ENCODE peak calls at places on chromosome 14, in ten cellular contexts. P is ascending aorta, S is Karpas-422, E is astrocyte, W is gastrocnemius medialis, F is stomach, V is cardiac muscle cell, C is pancreas, M is esophagus squamous epithelium, B is colonic mucosa. N is an unnamed sample.

GRCh38 chr14:99724196-99724891 is 40.2 kb downstream of the CYP46A1 start:
- DNase-seq in P (no peak), S (no peak), E (no peak), W (no peak), F (no peak), V (no peak), C (no peak), M (no peak), B (no peak), N (no peak)

GRCh38 chr14:33210304-33210703 is 271.6 kb downstream of the NPAS3 start:
- DNase-seq in P (no peak), S (peak; percentile 60), E (peak; percentile 18), W (no peak), F (no peak), V (peak; percentile 75), C (no peak), M (no peak), B (no peak), N (no peak)

GRCh38 chr14:68766299-68767247 is 26.3 kb downstream of the ZFP36L1 start:
- DNase-seq in P (no peak), S (no peak), E (no peak), W (no peak), F (no peak), V (no peak), C (no peak), M (no peak), B (no peak), N (no peak)

GRCh38 chr14:81441626-81442134 is 41.6 kb upstream of the STON2 start:
- DNase-seq in P (no peak), S (no peak), E (no peak), W (no peak), F (no peak), V (no peak), C (no peak), M (no peak), B (no peak), N (no peak)

GRCh38 chr14:99604766-99605298 is 825 bp upstream of the CCDC85C start:
- DNase-seq in P (no peak), S (no peak), E (peak; percentile 14), W (no peak), F (no peak), V (peak; percentile 78), C (no peak), M (no peak), B (no peak), N (no peak)

GRCh38 chr14:66003082-66003740 is 483.0 kb upstream of the CCDC196 start:
- DNase-seq in P (no peak), S (no peak), E (no peak), W (no peak), F (no peak), V (no peak), C (no peak), M (no peak), B (no peak), N (no peak)

GRCh38 chr14:75370416-75371205 is 57.2 kb upstream of the JDP2 start:
- DNase-seq in P (no peak), S (no peak), E (no peak), W (no peak), F (no peak), V (no peak), C (no peak), M (no peak), B (no peak), N (no peak)

GRCh38 chr14:89330236-89331002 is 86.6 kb downstream of the FOXN3 start:
- DNase-seq in P (no peak), S (no peak), E (peak; percentile 94), W (peak; percentile 79), F (no peak), V (no peak), C (peak; percentile 13), M (no peak), B (no peak), N (no peak)

GRCh38 chr14:31876741-31877140 is 200.4 kb upstream of the ARHGAP5 start:
- DNase-seq in P (no peak), S (no peak), E (no peak), W (no peak), F (no peak), V (no peak), C (no peak), M (no peak), B (no peak), N (no peak)

GRCh38 chr14:94572637-94573303 is 8.5 kb upstream of the SERPINA5 start:
- DNase-seq in P (no peak), S (no peak), E (no peak), W (no peak), F (no peak), V (no peak), C (peak; percentile 49), M (no peak), B (no peak), N (no peak)

GRCh38 chr14:58368951-58369350 is 26.8 kb upstream of the TOMM20L start:
- DNase-seq in P (no peak), S (no peak), E (no peak), W (no peak), F (no peak), V (no peak), C (no peak), M (no peak), B (no peak), N (no peak)

GRCh38 chr14:92463141-92463540 is 50.4 kb upstream of the RIN3 start:
- DNase-seq in P (no peak), S (no peak), E (no peak), W (no peak), F (peak; percentile 17), V (no peak), C (no peak), M (no peak), B (no peak), N (no peak)

GRCh38 chr14:95527392-95528002 is 7.4 kb upstream of the GLRX5 start:
- DNase-seq in P (no peak), S (peak; percentile 85), E (peak; percentile 69), W (no peak), F (peak; percentile 52), V (no peak), C (no peak), M (no peak), B (peak; percentile 76), N (no peak)

GRCh38 chr14:95683793-95684192 is 2.4 kb upstream of the TCL1B start:
- DNase-seq in P (no peak), S (peak; percentile 92), E (no peak), W (no peak), F (peak; percentile 36), V (no peak), C (peak; percentile 38), M (no peak), B (peak; percentile 22), N (no peak)

GRCh38 chr14:90577661-90578282 is 180.9 kb downstream of the CALM1 start:
- DNase-seq in P (no peak), S (peak; percentile 48), E (no peak), W (peak; percentile 43), F (no peak), V (no peak), C (no peak), M (no peak), B (no peak), N (no peak)

GRCh38 chr14:21262410-21262809 is 6.8 kb downstream of the HNRNPC start:
- DNase-seq in P (no peak), S (no peak), E (no peak), W (no peak), F (no peak), V (no peak), C (no peak), M (no peak), B (no peak), N (no peak)

GRCh38 chr14:99363616-99364290 is 91.8 kb upstream of the BCL11B start:
- DNase-seq in P (no peak), S (no peak), E (no peak), W (no peak), F (no peak), V (no peak), C (no peak), M (no peak), B (no peak), N (no peak)

GRCh38 chr14:36498938-36499337 is 21.1 kb downstream of the NKX2-1 start:
- DNase-seq in P (no peak), S (no peak), E (no peak), W (no peak), F (no peak), V (no peak), C (no peak), M (no peak), B (no peak), N (no peak)

DNA sequence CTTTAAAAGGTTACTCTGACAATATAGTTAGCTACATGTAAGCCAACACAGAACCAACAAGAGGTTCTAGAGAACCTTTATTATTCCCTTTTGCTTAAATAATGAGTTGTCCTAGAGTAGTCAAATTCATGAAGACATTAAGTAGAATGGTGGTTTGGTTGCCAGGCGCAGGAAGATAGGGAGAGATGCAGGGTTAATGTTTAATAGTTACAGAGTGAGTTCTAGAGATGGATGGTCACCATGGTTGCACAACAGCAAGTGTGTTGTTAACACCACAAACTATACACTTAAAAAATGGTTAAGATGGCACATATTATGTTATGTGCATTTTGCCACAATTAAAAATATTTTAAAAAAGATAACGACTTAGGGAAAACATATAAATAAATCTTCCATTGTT is 26.2 kb downstream of the RTN1 start:
- DNase-seq in P (no peak), S (no peak), E (no peak), W (no peak), F (no peak), V (no peak), C (no peak), M (no peak), B (no peak), N (no peak)
- H3K4me1 ChIP-seq in P (no peaks in the 10 kb centered on the region), S (no peaks in the 10 kb centered on the region), E (no peaks in the 10 kb centered on the region), W (no peaks in the 10 kb centered on the region), F (no peaks in the 10 kb centered on the region), V (no peaks in the 10 kb centered on the region), C (peaks cover 6% of the 10 kb centered on the region), M (no peaks in the 10 kb centered on the region), B (no peaks in the 10 kb centered on the region), N (no peaks in the 10 kb centered on the region)

GRCh38 chr14:73748858-73749357 is 34.7 kb upstream of the PNMA1 start:
- DNase-seq in P (no peak), S (no peak), E (no peak), W (no peak), F (no peak), V (no peak), C (no peak), M (no peak), B (no peak), N (no peak)
- H3K27ac ChIP-seq in P (peak overlapping the region; percentile 99), S (no peak overlapping the region), E (no peak overlapping the region), W (peak overlapping the region; percentile 96), F (peak overlapping the region; percentile 99), V (no peak overlapping the region), C (no peak overlapping the region), M (peak overlapping the region; percentile 100), B (peak overlapping the region; percentile 99), N (no peak overlapping the region)

GRCh38 chr14:104931771-104932675 is 7.3 kb downstream of the PLD4 start:
- DNase-seq in P (no peak), S (no peak), E (no peak), W (no peak), F (no peak), V (peak; percentile 47), C (no peak), M (no peak), B (no peak), N (no peak)
- H3K4me1 ChIP-seq in P (peaks cover 7% of the 10 kb centered on the region), S (peaks cover 16% of the 10 kb centered on the region), E (peaks cover 6% of the 10 kb centered on the region), W (no peaks in the 10 kb centered on the region), F (peaks cover 27% of the 10 kb centered on the region), V (peaks cover 31% of the 10 kb centered on the region), C (no peaks in the 10 kb centered on the region), M (peaks cover 7% of the 10 kb centered on the region), B (peaks cover 4% of the 10 kb centered on the region), N (no peaks in the 10 kb centered on the region)

GRCh38 chr14:43877351-43877900 is 629.7 kb downstream of the FSCB start:
- DNase-seq in P (no peak), S (no peak), E (no peak), W (no peak), F (no peak), V (no peak), C (no peak), M (no peak), B (no peak), N (no peak)
- H3K27ac ChIP-seq in P (no peak overlapping the region), S (no peak overlapping the region), E (no peak overlapping the region), W (no peak overlapping the region), F (no peak overlapping the region), V (no peak overlapping the region), C (no peak overlapping the region), M (no peak overlapping the region), B (no peak overlapping the region), N (no peak overlapping the region)